ENCODE peak calls at places on chromosomes 2 and 18, in nine cellular contexts. S is cardiac muscle cell; R is aorta; H is CD8-positive, alpha-beta memory T cell; W is CD4-positive, CD25-positive, alpha-beta regulatory T cell; X is Panc1; A is upper lobe of right lung; M is CD8-positive, alpha-beta T cell; I is thoracic aorta. P is an unnamed sample. For H3K27me3 and H3K9me3, the result is how much of the 10 kb centered on the place peaks cover.

GRCh38 chr2:229137623-229138022 is 133.5 kb downstream of the PID1 start:
- DNase-seq in H (no peak), A (no peak), W (no peak), I (no peak), S (no peak), R (no peak), X (no peak), M (no peak), P (no peak)

GRCh38 chr2:226211439-226211838 is 588.2 kb downstream of the IRS1 start:
- DNase-seq in I (no peak), W (no peak), A (no peak), R (no peak), X (no peak), H (no peak), M (no peak), S (no peak), P (no peak)

GRCh38 chr18:63155169-63155852 is 164.3 kb downstream of the BCL2 start:
- DNase-seq in X (peak), A (peak), M (peak), H (peak), S (peak), W (peak), I (no peak), R (peak), P (peak)

GRCh38 chr2:227853204-227853629 is 18.2 kb upstream of the DAW1 start:
- DNase-seq in I (peak), A (no peak), M (no peak), X (no peak), H (no peak), R (no peak), S (no peak), W (no peak), P (no peak)

GRCh38 chr2:165594231-165594934 is 124.9 kb downstream of the CSRNP3 start:
- DNase-seq in W (no peak), I (no peak), S (no peak), X (no peak), M (no peak), R (no peak), A (no peak), H (no peak), P (no peak)

GRCh38 chr2:130391058-130391871 is 35.4 kb downstream of the PTPN18 start:
- DNase-seq in H (peak), R (peak), X (no peak), S (peak), I (no peak), W (peak), A (peak), M (peak), P (peak)

GRCh38 chr2:27655155-27655951 is 8.1 kb downstream of the SUPT7L start:
- DNase-seq in S (no peak), W (no peak), R (no peak), A (no peak), M (no peak), I (no peak), X (no peak), H (no peak), P (no peak)

GRCh38 chr2:74425523-74425922 is 4.0 kb downstream of the WDR54 start:
- DNase-seq in R (no peak), I (no peak), S (no peak), W (no peak), A (peak), X (no peak), M (no peak), H (no peak), P (no peak)

GRCh38 chr2:122117371-122117770 is 361.9 kb downstream of the TSN start:
- DNase-seq in I (no peak), X (no peak), M (no peak), W (no peak), H (no peak), S (no peak), R (no peak), A (no peak), P (no peak)

GRCh38 chr2:215573495-215573894 is 137.6 kb upstream of the FN1 start:
- DNase-seq in X (no peak), A (no peak), S (no peak), I (no peak), R (no peak), M (no peak), H (no peak), W (no peak), P (no peak)

GRCh38 chr2:112155331-112156151 is 17.4 kb downstream of the FBLN7 start:
- DNase-seq in M (peak), H (peak), R (no peak), A (peak), W (peak), X (no peak), I (no peak), S (no peak), P (peak)

GRCh38 chr2:208142255-208142924 is 3.6 kb downstream of the CRYGB start:
- DNase-seq in I (no peak), R (no peak), W (no peak), M (no peak), S (no peak), A (no peak), H (no peak), X (no peak), P (no peak)

GRCh38 chr2:102615620-102616436 is 3.5 kb upstream of the SLC9A2 start:
- DNase-seq in X (peak), A (peak), W (peak), M (peak), R (peak), S (peak), I (no peak), H (peak), P (peak)

GRCh38 chr2:8633735-8634313 is 48.0 kb upstream of the ID2 start:
- DNase-seq in M (no peak), S (no peak), W (no peak), X (no peak), I (no peak), R (peak), H (no peak), A (peak), P (peak)

GRCh38 chr2:1972428-1972827 is 228.1 kb upstream of the PXDN start:
- DNase-seq in R (no peak), X (no peak), M (no peak), S (peak), W (no peak), H (no peak), I (no peak), A (no peak), P (no peak)

GRCh38 chr2:157182834-157183396 is 74.6 kb upstream of the GALNT5 start:
- DNase-seq in I (no peak), M (no peak), S (no peak), X (peak), W (peak), H (no peak), A (no peak), R (no peak), P (no peak)

GRCh38 chr2:111135910-111136297 is 15.2 kb downstream of the BCL2L11 start:
- DNase-seq in W (no peak), S (no peak), X (no peak), M (no peak), R (no peak), H (no peak), I (no peak), A (no peak), P (no peak)

GRCh38 chr2:70947556-70948184 is 12.0 kb downstream of the ATP6V1B1 start:
- DNase-seq in S (no peak), X (no peak), I (no peak), W (no peak), A (peak), M (no peak), R (peak), H (no peak), P (no peak)

GRCh38 chr18:2448565-2449151 is 122.6 kb downstream of the METTL4 start:
- DNase-seq in I (no peak), X (no peak), W (no peak), H (no peak), R (no peak), A (no peak), M (no peak), S (no peak), P (no peak)

GRCh38 chr2:128444044-128444771 is 125.5 kb upstream of the HS6ST1 start:
- DNase-seq in S (no peak), I (no peak), M (no peak), X (no peak), W (no peak), H (no peak), A (peak), R (no peak), P (peak)

GRCh38 chr2:59997371-59997770 is 556.1 kb downstream of the BCL11A start:
- DNase-seq in X (no peak), H (no peak), R (no peak), A (no peak), S (no peak), M (no peak), I (no peak), W (no peak), P (no peak)

GRCh38 chr2:162890690-162891311 is 52.2 kb upstream of the KCNH7 start:
- DNase-seq in M (no peak), W (peak), S (peak), H (no peak), X (peak), I (no peak), A (no peak), R (no peak), P (no peak)

GRCh38 chr2:70133521-70134348 is 46.5 kb downstream of the PCBP1 start:
- DNase-seq in A (no peak), I (no peak), W (peak), X (no peak), M (no peak), R (no peak), H (peak), S (no peak), P (peak)

GRCh38 chr2:239544846-239545465 is 144.1 kb upstream of the HDAC4 start:
- DNase-seq in A (peak), I (no peak), S (no peak), R (no peak), H (peak), X (no peak), M (peak), W (peak), P (peak)

GRCh38 chr2:104853926-104854506 is at the start of gene POU3F3:
- DNase-seq in S (peak), W (peak), R (peak), X (no peak), M (peak), A (peak), H (peak), I (peak), P (no peak)

GRCh38 chr18:48296581-48296980 is 112.6 kb downstream of the ZBTB7C start:
- DNase-seq in A (no peak), R (no peak), I (no peak), M (no peak), S (no peak), X (no peak), H (no peak), W (no peak), P (peak)

GRCh38 chr2:120622159-120622869 is 113.4 kb upstream of the GLI2 start:
- DNase-seq in I (no peak), S (peak), M (no peak), H (no peak), X (no peak), W (no peak), R (peak), A (peak), P (peak)

GRCh38 chr2:28335666-28336065 is 57.0 kb upstream of the FOSL2 start:
- DNase-seq in A (peak), S (no peak), I (no peak), R (no peak), X (no peak), H (no peak), M (no peak), W (no peak), P (no peak)

GRCh38 chr2:47403829-47404228 is 873 bp downstream of the MSH2 start:
- DNase-seq in W (no peak), M (no peak), A (no peak), X (no peak), I (no peak), R (no peak), H (no peak), S (no peak), P (no peak)

GRCh38 chr2:98511981-98512380 is 67.3 kb downstream of the INPP4A start:
- DNase-seq in H (no peak), R (no peak), X (no peak), I (no peak), A (no peak), S (no peak), M (no peak), W (no peak), P (no peak)

GRCh38 chr2:224222976-224223375 is 178.9 kb downstream of the FAM124B start:
- DNase-seq in A (no peak), I (no peak), W (no peak), M (no peak), X (no peak), H (no peak), S (no peak), R (no peak), P (no peak)

GRCh38 chr2:141331127-141331526 is 799.7 kb downstream of the LRP1B start:
- DNase-seq in R (no peak), M (no peak), A (no peak), H (no peak), X (peak), I (no peak), S (no peak), W (no peak), P (no peak)

GRCh38 chr18:31688601-31689000 is 4.2 kb upstream of the B4GALT6 start:
- DNase-seq in W (no peak), X (no peak), A (no peak), I (no peak), M (no peak), R (no peak), S (no peak), H (no peak), P (no peak)

GRCh38 chr2:40033781-40034180 is 254.7 kb upstream of the THUMPD2 start:
- DNase-seq in H (no peak), X (no peak), A (no peak), R (no peak), W (no peak), I (no peak), M (no peak), S (no peak), P (no peak)

GRCh38 chr18:13159579-13159978 is 59.0 kb upstream of the LDLRAD4 start:
- DNase-seq in M (peak), A (no peak), I (no peak), H (peak), R (no peak), S (peak), X (peak), W (peak), P (no peak)

DNA sequence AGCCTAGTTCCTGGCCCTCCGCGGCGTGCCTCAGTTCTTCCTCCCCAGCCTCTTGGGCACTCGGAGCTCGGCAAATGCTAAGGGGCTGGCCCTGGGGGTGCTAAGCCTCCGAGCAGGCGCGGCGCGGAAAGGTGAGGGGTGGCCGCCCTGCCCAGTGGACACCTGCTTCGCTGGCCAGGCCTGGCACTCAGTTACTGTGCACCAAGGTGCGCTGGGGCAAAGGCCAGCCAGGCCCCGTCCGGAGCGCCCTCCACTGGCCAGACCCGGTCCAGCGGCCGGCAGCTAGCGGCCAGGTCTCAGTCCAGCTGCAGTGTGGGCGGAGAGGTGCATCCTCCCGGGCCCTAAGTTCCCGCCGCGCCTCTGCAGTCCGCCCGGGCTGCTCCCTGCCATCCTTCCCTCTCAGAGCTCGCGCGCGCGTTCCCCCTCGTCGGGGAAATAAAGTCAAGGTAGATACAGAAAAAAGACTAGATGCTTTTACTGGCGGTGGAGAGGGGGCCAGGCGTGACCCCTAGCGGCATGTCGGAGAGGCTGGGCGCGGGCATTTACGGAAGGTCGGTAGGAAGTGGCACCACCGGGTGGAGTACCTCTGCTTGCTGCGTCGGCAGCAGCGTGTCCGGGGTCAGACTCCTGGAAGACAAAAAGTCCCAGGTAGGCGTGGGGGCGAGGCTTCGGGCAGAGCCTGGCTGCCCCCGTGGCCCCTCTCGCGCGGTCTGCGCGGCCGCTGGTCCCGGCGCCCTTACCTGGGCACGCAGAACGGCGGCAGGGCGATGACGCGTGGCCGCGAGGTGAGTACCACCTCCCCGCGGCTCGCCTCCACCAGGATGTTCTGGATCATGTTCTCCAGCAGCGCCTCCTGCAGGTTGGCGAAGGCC is 9.4 kb upstream of the CRYBA2 start:
- DNase-seq in A (peak), X (no peak), H (no peak), R (no peak), S (peak), I (no peak), M (no peak), W (peak), P (no peak)
- H3K4me3 ChIP-seq in A (peak), X (peak), H (peak), R (no peak), S (peak), I (peak), M (peak), W (no peak), P (no peak)

DNA sequence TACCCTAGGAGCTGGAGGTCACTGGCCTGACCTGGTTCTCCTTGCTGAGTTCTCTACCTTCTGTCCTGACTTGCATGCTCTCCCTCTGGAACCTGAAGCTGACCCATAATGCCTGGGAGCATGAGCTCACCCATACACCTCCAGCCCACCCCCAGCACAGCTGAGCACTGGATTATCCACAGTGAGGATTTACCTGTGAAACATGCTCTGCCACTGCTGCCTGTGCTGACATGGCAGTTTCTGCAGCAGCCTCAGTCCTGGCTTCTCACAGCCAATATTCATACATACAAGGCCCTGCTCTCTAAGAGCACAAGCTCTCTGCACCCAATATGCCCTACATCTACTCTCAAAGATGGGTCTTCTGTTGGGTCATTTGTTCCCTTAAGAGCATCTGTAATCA is 5.0 kb downstream of the CXCR2 start:
- DNase-seq in W (no peak), S (no peak), M (no peak), R (no peak), I (no peak), X (no peak), H (no peak), A (no peak), P (no peak)
- H3K27me3 ChIP-seq in W (under half), S (under half), M (under half), R (under half), I (under half), X (under half), H (under half), A (under half), P (under half)

GRCh38 chr18:35283923-35284794 is 5.9 kb downstream of the ZSCAN30 start:
- DNase-seq in M (no peak), H (no peak), S (no peak), W (no peak), A (no peak), X (no peak), I (no peak), R (no peak), P (no peak)
- H3K9me3 ChIP-seq in M (under half), H (under half), S (under half), W (under half), A (under half), X (under half), I (under half), R (under half), P (under half)

DNA sequence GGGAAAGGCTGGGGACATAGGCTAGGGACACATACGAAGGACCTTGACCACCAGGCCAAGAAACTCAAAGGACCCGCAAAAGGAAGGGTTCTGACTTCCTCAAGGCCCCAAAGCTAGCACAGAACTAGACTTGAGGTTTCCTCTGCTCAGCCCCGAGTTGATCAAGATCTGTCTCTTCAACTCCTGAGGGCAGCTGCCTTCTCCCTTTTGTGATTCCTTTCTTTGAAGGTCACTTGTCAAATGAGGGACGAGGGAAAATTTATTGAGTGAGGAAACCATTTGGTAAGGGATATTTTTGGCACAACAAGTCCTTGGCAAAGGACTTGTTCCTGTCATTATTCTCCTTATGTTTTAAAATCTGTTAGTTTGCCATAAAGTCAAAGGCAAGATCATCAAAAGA is 12.3 kb upstream of the ROCK2 start:
- DNase-seq in R (no peak), W (no peak), M (no peak), X (no peak), A (no peak), S (no peak), H (no peak), I (no peak), P (no peak)
- H3K4me3 ChIP-seq in R (no peak), W (no peak), M (no peak), X (no peak), A (no peak), S (no peak), H (no peak), I (no peak), P (no peak)

GRCh38 chr2:176186024-176186423 is 2.4 kb upstream of the HOXD1 start:
- DNase-seq in M (no peak), X (no peak), H (no peak), I (no peak), R (no peak), S (no peak), W (no peak), A (no peak), P (no peak)
- H3K27me3 ChIP-seq in M (under half), X (under half), H (under half), I (under half), R (under half), S (half or more), W (half or more), A (half or more), P (under half)

GRCh38 chr2:236025892-236026291 is 142.3 kb downstream of the GBX2 start:
- DNase-seq in R (no peak), W (no peak), H (no peak), I (no peak), A (no peak), X (no peak), M (no peak), S (no peak), P (no peak)
- H3K9me3 ChIP-seq in R (under half), W (under half), H (under half), I (under half), A (under half), X (under half), M (under half), S (under half), P (under half)

DNA sequence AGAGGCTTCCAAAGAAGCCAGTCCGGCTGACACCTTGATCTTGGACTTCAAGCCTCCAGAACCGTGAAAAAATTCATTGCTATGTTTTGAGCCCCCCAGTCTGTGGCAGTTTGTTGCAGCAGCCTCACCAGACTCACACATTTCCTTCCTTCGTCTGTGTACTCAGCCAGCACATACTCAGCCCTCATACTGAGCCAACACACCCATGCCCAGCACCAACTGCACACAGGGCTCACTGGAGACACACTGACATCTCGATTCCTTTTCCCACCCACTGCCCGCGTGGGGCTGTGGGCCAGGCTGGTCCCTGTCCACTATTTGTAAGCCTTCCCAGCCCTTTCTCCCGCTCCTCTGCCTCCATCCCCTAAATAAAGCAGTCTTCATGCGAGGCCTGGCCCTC is 24.1 kb upstream of the NMUR1 start:
- DNase-seq in X (no peak), R (no peak), M (no peak), A (no peak), H (no peak), I (no peak), W (no peak), S (no peak), P (no peak)
- H3K4me3 ChIP-seq in X (no peak), R (no peak), M (no peak), A (peak), H (no peak), I (peak), W (no peak), S (no peak), P (peak)